ENCODE peak calls at places on chromosome 4, in eight cellular contexts. One of them, this sample, is unnamed.

GRCh38 chr4:159508917-159509500 is 406.1 kb downstream of the RAPGEF2 start:
- DNase-seq in spleen: no peak
- DNase-seq in neural crest cell: no peak
- DNase-seq in Calu3: no peak
- DNase-seq in AG09309: no peak
- DNase-seq in foreskin fibroblast: no peak
- DNase-seq in esophagus muscularis mucosa: no peak
- DNase-seq in fibroblast of pulmonary artery: peak
- DNase-seq in this sample: no peak

GRCh38 chr4:52187603-52188002 is 136.5 kb downstream of the SPATA18 start:
- DNase-seq in neural crest cell: no peak
- DNase-seq in AG09309: no peak
- DNase-seq in foreskin fibroblast: no peak
- DNase-seq in spleen: no peak
- DNase-seq in fibroblast of pulmonary artery: no peak
- DNase-seq in Calu3: no peak
- DNase-seq in esophagus muscularis mucosa: no peak
- DNase-seq in this sample: no peak

GRCh38 chr4:80526697-80527096 is 191.2 kb downstream of the CFAP299 start:
- DNase-seq in AG09309: no peak
- DNase-seq in fibroblast of pulmonary artery: no peak
- DNase-seq in neural crest cell: no peak
- DNase-seq in esophagus muscularis mucosa: no peak
- DNase-seq in Calu3: no peak
- DNase-seq in foreskin fibroblast: no peak
- DNase-seq in spleen: no peak
- DNase-seq in this sample: no peak

GRCh38 chr4:140186651-140187315 is 32.8 kb upstream of the MAML3 start:
- DNase-seq in esophagus muscularis mucosa: no peak
- DNase-seq in spleen: no peak
- DNase-seq in fibroblast of pulmonary artery: peak
- DNase-seq in foreskin fibroblast: peak
- DNase-seq in AG09309: no peak
- DNase-seq in Calu3: peak
- DNase-seq in neural crest cell: no peak
- DNase-seq in this sample: no peak

GRCh38 chr4:139525414-139525813 is 30.6 kb downstream of the SETD7 start:
- DNase-seq in AG09309: no peak
- DNase-seq in spleen: no peak
- DNase-seq in neural crest cell: no peak
- DNase-seq in esophagus muscularis mucosa: no peak
- DNase-seq in Calu3: no peak
- DNase-seq in foreskin fibroblast: no peak
- DNase-seq in fibroblast of pulmonary artery: no peak
- DNase-seq in this sample: no peak

GRCh38 chr4:147195386-147195785 is 249.7 kb upstream of the TTC29 start:
- DNase-seq in esophagus muscularis mucosa: no peak
- DNase-seq in spleen: no peak
- DNase-seq in Calu3: no peak
- DNase-seq in neural crest cell: no peak
- DNase-seq in AG09309: no peak
- DNase-seq in foreskin fibroblast: peak
- DNase-seq in fibroblast of pulmonary artery: no peak
- DNase-seq in this sample: no peak

GRCh38 chr4:72568959-72569718 is at the start of gene ADAMTS3:
- DNase-seq in fibroblast of pulmonary artery: peak
- DNase-seq in Calu3: peak
- DNase-seq in neural crest cell: peak
- DNase-seq in esophagus muscularis mucosa: peak
- DNase-seq in AG09309: no peak
- DNase-seq in spleen: peak
- DNase-seq in foreskin fibroblast: peak
- DNase-seq in this sample: peak

GRCh38 chr4:135418353-135418752 is 1216.8 kb upstream of the PABPC4L start:
- DNase-seq in spleen: no peak
- DNase-seq in Calu3: no peak
- DNase-seq in foreskin fibroblast: no peak
- DNase-seq in fibroblast of pulmonary artery: peak
- DNase-seq in AG09309: no peak
- DNase-seq in neural crest cell: no peak
- DNase-seq in esophagus muscularis mucosa: no peak
- DNase-seq in this sample: no peak

GRCh38 chr4:78517050-78517652 is 34.4 kb upstream of the ANXA3 start:
- DNase-seq in neural crest cell: no peak
- DNase-seq in fibroblast of pulmonary artery: peak
- DNase-seq in esophagus muscularis mucosa: no peak
- DNase-seq in Calu3: no peak
- DNase-seq in foreskin fibroblast: peak
- DNase-seq in spleen: no peak
- DNase-seq in AG09309: no peak
- DNase-seq in this sample: no peak

GRCh38 chr4:37816006-37816405 is 10.5 kb upstream of the PGM2 start:
- DNase-seq in spleen: no peak
- DNase-seq in fibroblast of pulmonary artery: no peak
- DNase-seq in Calu3: no peak
- DNase-seq in AG09309: no peak
- DNase-seq in foreskin fibroblast: no peak
- DNase-seq in neural crest cell: no peak
- DNase-seq in esophagus muscularis mucosa: peak
- DNase-seq in this sample: no peak

GRCh38 chr4:54661156-54661555 is 3.4 kb downstream of the KIT start:
- DNase-seq in esophagus muscularis mucosa: no peak
- DNase-seq in Calu3: no peak
- DNase-seq in foreskin fibroblast: peak
- DNase-seq in neural crest cell: no peak
- DNase-seq in AG09309: peak
- DNase-seq in fibroblast of pulmonary artery: peak
- DNase-seq in spleen: no peak
- DNase-seq in this sample: no peak

GRCh38 chr4:20773144-20773997 is 73.1 kb downstream of the PACRGL start:
- DNase-seq in esophagus muscularis mucosa: no peak
- DNase-seq in AG09309: peak
- DNase-seq in Calu3: peak
- DNase-seq in spleen: no peak
- DNase-seq in fibroblast of pulmonary artery: peak
- DNase-seq in neural crest cell: peak
- DNase-seq in foreskin fibroblast: peak
- DNase-seq in this sample: peak

GRCh38 chr4:150209140-150209829 is 131.0 kb downstream of the DCLK2 start:
- DNase-seq in foreskin fibroblast: peak
- DNase-seq in Calu3: peak
- DNase-seq in fibroblast of pulmonary artery: peak
- DNase-seq in neural crest cell: peak
- DNase-seq in spleen: no peak
- DNase-seq in esophagus muscularis mucosa: no peak
- DNase-seq in AG09309: peak
- DNase-seq in this sample: no peak

GRCh38 chr4:74114234-74114633 is 15.2 kb upstream of the CXCL2 start:
- DNase-seq in Calu3: no peak
- DNase-seq in AG09309: peak
- DNase-seq in spleen: no peak
- DNase-seq in fibroblast of pulmonary artery: peak
- DNase-seq in esophagus muscularis mucosa: no peak
- DNase-seq in foreskin fibroblast: peak
- DNase-seq in neural crest cell: no peak
- DNase-seq in this sample: peak

GRCh38 chr4:23889814-23890269 is at the start of gene PPARGC1A:
- DNase-seq in AG09309: no peak
- DNase-seq in Calu3: peak
- DNase-seq in fibroblast of pulmonary artery: peak
- DNase-seq in foreskin fibroblast: no peak
- DNase-seq in neural crest cell: peak
- DNase-seq in esophagus muscularis mucosa: peak
- DNase-seq in spleen: no peak
- DNase-seq in this sample: no peak

GRCh38 chr4:97238956-97239698 is 904.1 kb downstream of the STPG2 start:
- DNase-seq in spleen: no peak
- DNase-seq in esophagus muscularis mucosa: no peak
- DNase-seq in fibroblast of pulmonary artery: no peak
- DNase-seq in foreskin fibroblast: no peak
- DNase-seq in Calu3: no peak
- DNase-seq in neural crest cell: no peak
- DNase-seq in AG09309: no peak
- DNase-seq in this sample: no peak

GRCh38 chr4:98657531-98658286 is 702 bp downstream of the TSPAN5 start:
- DNase-seq in esophagus muscularis mucosa: no peak
- DNase-seq in Calu3: no peak
- DNase-seq in foreskin fibroblast: peak
- DNase-seq in AG09309: no peak
- DNase-seq in spleen: peak
- DNase-seq in fibroblast of pulmonary artery: peak
- DNase-seq in neural crest cell: peak
- DNase-seq in this sample: no peak

GRCh38 chr4:48668254-48669017 is 111.6 kb downstream of the FRYL start:
- DNase-seq in spleen: no peak
- DNase-seq in Calu3: peak
- DNase-seq in neural crest cell: no peak
- DNase-seq in esophagus muscularis mucosa: no peak
- DNase-seq in foreskin fibroblast: no peak
- DNase-seq in AG09309: no peak
- DNase-seq in fibroblast of pulmonary artery: no peak
- DNase-seq in this sample: no peak

GRCh38 chr4:112519689-112520597 is 4.0 kb upstream of the NEUROG2 start:
- DNase-seq in Calu3: no peak
- DNase-seq in esophagus muscularis mucosa: no peak
- DNase-seq in fibroblast of pulmonary artery: no peak
- DNase-seq in spleen: no peak
- DNase-seq in neural crest cell: peak
- DNase-seq in foreskin fibroblast: no peak
- DNase-seq in AG09309: no peak
- DNase-seq in this sample: no peak

GRCh38 chr4:65139998-65140397 is 530.3 kb downstream of the EPHA5 start:
- DNase-seq in neural crest cell: no peak
- DNase-seq in foreskin fibroblast: no peak
- DNase-seq in Calu3: no peak
- DNase-seq in AG09309: no peak
- DNase-seq in spleen: no peak
- DNase-seq in esophagus muscularis mucosa: no peak
- DNase-seq in fibroblast of pulmonary artery: no peak
- DNase-seq in this sample: no peak

GRCh38 chr4:153560918-153561317 is 94.8 kb downstream of the TMEM131L start:
- DNase-seq in esophagus muscularis mucosa: peak
- DNase-seq in neural crest cell: no peak
- DNase-seq in AG09309: peak
- DNase-seq in foreskin fibroblast: peak
- DNase-seq in fibroblast of pulmonary artery: no peak
- DNase-seq in spleen: no peak
- DNase-seq in Calu3: no peak
- DNase-seq in this sample: no peak

GRCh38 chr4:6044276-6044675 is 26.0 kb upstream of the C4orf50 start:
- DNase-seq in AG09309: no peak
- DNase-seq in spleen: no peak
- DNase-seq in esophagus muscularis mucosa: no peak
- DNase-seq in Calu3: no peak
- DNase-seq in neural crest cell: no peak
- DNase-seq in foreskin fibroblast: no peak
- DNase-seq in fibroblast of pulmonary artery: no peak
- DNase-seq in this sample: no peak

GRCh38 chr4:6043843-6044242 is 25.6 kb upstream of the C4orf50 start:
- DNase-seq in spleen: no peak
- DNase-seq in neural crest cell: no peak
- DNase-seq in fibroblast of pulmonary artery: no peak
- DNase-seq in foreskin fibroblast: no peak
- DNase-seq in esophagus muscularis mucosa: no peak
- DNase-seq in Calu3: no peak
- DNase-seq in AG09309: no peak
- DNase-seq in this sample: no peak

GRCh38 chr4:6043188-6043587 is 25.0 kb upstream of the C4orf50 start:
- DNase-seq in neural crest cell: no peak
- DNase-seq in Calu3: no peak
- DNase-seq in fibroblast of pulmonary artery: no peak
- DNase-seq in foreskin fibroblast: no peak
- DNase-seq in esophagus muscularis mucosa: no peak
- DNase-seq in spleen: no peak
- DNase-seq in AG09309: no peak
- DNase-seq in this sample: no peak

GRCh38 chr4:6046526-6047129 is 28.4 kb upstream of the C4orf50 start:
- DNase-seq in spleen: no peak
- DNase-seq in Calu3: no peak
- DNase-seq in fibroblast of pulmonary artery: no peak
- DNase-seq in AG09309: no peak
- DNase-seq in esophagus muscularis mucosa: no peak
- DNase-seq in foreskin fibroblast: no peak
- DNase-seq in neural crest cell: no peak
- DNase-seq in this sample: no peak

GRCh38 chr4:6044805-6045204 is 26.6 kb upstream of the C4orf50 start:
- DNase-seq in AG09309: no peak
- DNase-seq in fibroblast of pulmonary artery: no peak
- DNase-seq in Calu3: no peak
- DNase-seq in esophagus muscularis mucosa: no peak
- DNase-seq in spleen: no peak
- DNase-seq in neural crest cell: no peak
- DNase-seq in foreskin fibroblast: no peak
- DNase-seq in this sample: no peak
- TF ChIP-seq CTCF in AG09309: no peak
- TF ChIP-seq CTCF in fibroblast of pulmonary artery: no peak
- TF ChIP-seq CTCF in Calu3: no peak
- TF ChIP-seq CTCF in esophagus muscularis mucosa: no peak
- TF ChIP-seq CTCF in spleen: no peak
- TF ChIP-seq CTCF in neural crest cell: no peak
- TF ChIP-seq CTCF in foreskin fibroblast: no peak
- TF ChIP-seq CTCF in this sample: no peak

DNA sequence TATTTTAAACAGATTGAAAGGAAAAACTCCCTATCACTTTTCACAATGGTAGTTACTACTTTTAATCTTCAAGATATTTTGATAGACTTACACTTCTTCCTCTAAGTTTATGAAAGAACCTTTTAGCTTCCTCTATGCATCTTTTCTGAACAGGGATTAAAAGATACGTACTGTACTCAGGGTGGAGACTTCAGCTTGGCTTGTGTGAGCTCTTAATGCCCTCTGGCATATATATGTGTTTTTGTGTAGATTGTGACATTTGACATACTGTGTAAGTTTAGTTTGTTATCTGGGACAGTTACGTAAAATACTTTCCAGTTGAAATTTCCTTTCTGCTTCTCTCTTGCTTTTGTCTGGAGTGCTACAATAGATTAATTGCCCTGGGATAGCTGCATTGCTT is 109.3 kb upstream of the NUDT6 start:
- DNase-seq in fibroblast of pulmonary artery: no peak
- DNase-seq in Calu3: no peak
- DNase-seq in spleen: no peak
- DNase-seq in esophagus muscularis mucosa: no peak
- DNase-seq in AG09309: no peak
- DNase-seq in foreskin fibroblast: no peak
- DNase-seq in neural crest cell: no peak
- DNase-seq in this sample: no peak
- TF ChIP-seq CTCF in fibroblast of pulmonary artery: no peak
- TF ChIP-seq CTCF in Calu3: no peak
- TF ChIP-seq CTCF in spleen: no peak
- TF ChIP-seq CTCF in esophagus muscularis mucosa: no peak
- TF ChIP-seq CTCF in AG09309: no peak
- TF ChIP-seq CTCF in foreskin fibroblast: no peak
- TF ChIP-seq CTCF in neural crest cell: no peak
- TF ChIP-seq CTCF in this sample: no peak

GRCh38 chr4:141659539-141659938 is 23.2 kb downstream of the IL15 start:
- DNase-seq in AG09309: no peak
- DNase-seq in neural crest cell: no peak
- DNase-seq in fibroblast of pulmonary artery: no peak
- DNase-seq in Calu3: no peak
- DNase-seq in spleen: no peak
- DNase-seq in foreskin fibroblast: no peak
- DNase-seq in esophagus muscularis mucosa: no peak
- DNase-seq in this sample: no peak
- TF ChIP-seq CTCF in AG09309: no peak
- TF ChIP-seq CTCF in neural crest cell: no peak
- TF ChIP-seq CTCF in fibroblast of pulmonary artery: no peak
- TF ChIP-seq CTCF in Calu3: no peak
- TF ChIP-seq CTCF in spleen: no peak
- TF ChIP-seq CTCF in foreskin fibroblast: no peak
- TF ChIP-seq CTCF in esophagus muscularis mucosa: no peak
- TF ChIP-seq CTCF in this sample: no peak

GRCh38 chr4:163111588-163111987 is 55.1 kb downstream of the NAF1 start:
- DNase-seq in esophagus muscularis mucosa: no peak
- DNase-seq in neural crest cell: no peak
- DNase-seq in spleen: no peak
- DNase-seq in AG09309: no peak
- DNase-seq in Calu3: no peak
- DNase-seq in foreskin fibroblast: no peak
- DNase-seq in fibroblast of pulmonary artery: peak
- DNase-seq in this sample: no peak
- TF ChIP-seq CTCF in esophagus muscularis mucosa: no peak
- TF ChIP-seq CTCF in neural crest cell: peak
- TF ChIP-seq CTCF in spleen: no peak
- TF ChIP-seq CTCF in AG09309: peak
- TF ChIP-seq CTCF in Calu3: no peak
- TF ChIP-seq CTCF in foreskin fibroblast: peak
- TF ChIP-seq CTCF in fibroblast of pulmonary artery: peak
- TF ChIP-seq CTCF in this sample: no peak

This sample was measured in AG09319.